ENCODE peak calls at places on chromosomes 7 and 10, in seven cellular contexts. One of them, this sample, is unnamed.
A peak's percentile ranks its signal among the peaks of the same experiment; 100 is the strongest.

GRCh38 chr7:15130666-15131541 is 228.4 kb upstream of the DGKB start:
- DNase-seq in heart left ventricle: no peak
- DNase-seq in epithelial cell of proximal tubule: no peak
- DNase-seq in choroid plexus epithelial cell: peak; percentile 75
- DNase-seq in AG09309: peak; percentile 8
- DNase-seq in AG04450: no peak
- DNase-seq in left ventricle myocardium inferior: no peak
- DNase-seq in this sample: peak; percentile 27

GRCh38 chr10:24721254-24722106 is 2.2 kb downstream of the ARHGAP21 start:
- DNase-seq in heart left ventricle: peak; percentile 17
- DNase-seq in left ventricle myocardium inferior: peak; percentile 20
- DNase-seq in epithelial cell of proximal tubule: no peak
- DNase-seq in AG04450: no peak
- DNase-seq in AG09309: no peak
- DNase-seq in choroid plexus epithelial cell: peak; percentile 20
- DNase-seq in this sample: no peak

GRCh38 chr7:28347964-28348363 is 64.4 kb upstream of the CREB5 start:
- DNase-seq in epithelial cell of proximal tubule: no peak
- DNase-seq in AG09309: peak; percentile 34
- DNase-seq in choroid plexus epithelial cell: no peak
- DNase-seq in heart left ventricle: peak; percentile 18
- DNase-seq in AG04450: peak; percentile 16
- DNase-seq in left ventricle myocardium inferior: no peak
- DNase-seq in this sample: peak; percentile 68

GRCh38 chr7:27173412-27174076 is 576 bp downstream of the HOXA10 start:
- DNase-seq in heart left ventricle: no peak
- DNase-seq in choroid plexus epithelial cell: no peak
- DNase-seq in epithelial cell of proximal tubule: no peak
- DNase-seq in left ventricle myocardium inferior: peak; percentile 20
- DNase-seq in AG09309: no peak
- DNase-seq in AG04450: no peak
- DNase-seq in this sample: no peak

GRCh38 chr7:91940572-91941341 is at the start of gene AKAP9:
- DNase-seq in choroid plexus epithelial cell: peak; percentile 71
- DNase-seq in AG09309: no peak
- DNase-seq in AG04450: no peak
- DNase-seq in heart left ventricle: peak; percentile 90
- DNase-seq in left ventricle myocardium inferior: peak; percentile 91
- DNase-seq in epithelial cell of proximal tubule: no peak
- DNase-seq in this sample: no peak

GRCh38 chr7:149355390-149356048 is 93.5 kb downstream of the ZNF783 start:
- DNase-seq in AG09309: no peak
- DNase-seq in choroid plexus epithelial cell: no peak
- DNase-seq in heart left ventricle: no peak
- DNase-seq in AG04450: no peak
- DNase-seq in left ventricle myocardium inferior: no peak
- DNase-seq in epithelial cell of proximal tubule: no peak
- DNase-seq in this sample: no peak

GRCh38 chr7:22885824-22886255 is 63.2 kb upstream of the TOMM7 start:
- DNase-seq in heart left ventricle: no peak
- DNase-seq in epithelial cell of proximal tubule: no peak
- DNase-seq in AG04450: no peak
- DNase-seq in choroid plexus epithelial cell: no peak
- DNase-seq in left ventricle myocardium inferior: no peak
- DNase-seq in AG09309: no peak
- DNase-seq in this sample: peak; percentile 31

GRCh38 chr7:158404031-158404761 is 183.4 kb downstream of the PTPRN2 start:
- DNase-seq in AG04450: no peak
- DNase-seq in choroid plexus epithelial cell: no peak
- DNase-seq in AG09309: no peak
- DNase-seq in epithelial cell of proximal tubule: no peak
- DNase-seq in heart left ventricle: no peak
- DNase-seq in left ventricle myocardium inferior: no peak
- DNase-seq in this sample: no peak

GRCh38 chr10:59177031-59177861 is 803 bp downstream of the PHYHIPL start:
- DNase-seq in AG09309: peak; percentile 13
- DNase-seq in left ventricle myocardium inferior: no peak
- DNase-seq in epithelial cell of proximal tubule: peak; percentile 68
- DNase-seq in heart left ventricle: peak; percentile 7
- DNase-seq in AG04450: peak; percentile 45
- DNase-seq in choroid plexus epithelial cell: peak; percentile 82
- DNase-seq in this sample: peak; percentile 52

GRCh38 chr7:55158541-55158940 is 139.7 kb downstream of the EGFR start:
- DNase-seq in AG09309: peak; percentile 82
- DNase-seq in heart left ventricle: no peak
- DNase-seq in AG04450: no peak
- DNase-seq in choroid plexus epithelial cell: peak; percentile 67
- DNase-seq in left ventricle myocardium inferior: no peak
- DNase-seq in epithelial cell of proximal tubule: no peak
- DNase-seq in this sample: no peak

GRCh38 chr10:122033224-122033926 is 44.4 kb downstream of the TACC2 start:
- DNase-seq in choroid plexus epithelial cell: no peak
- DNase-seq in AG04450: no peak
- DNase-seq in heart left ventricle: peak; percentile 52
- DNase-seq in epithelial cell of proximal tubule: no peak
- DNase-seq in AG09309: no peak
- DNase-seq in left ventricle myocardium inferior: no peak
- DNase-seq in this sample: no peak

DNA sequence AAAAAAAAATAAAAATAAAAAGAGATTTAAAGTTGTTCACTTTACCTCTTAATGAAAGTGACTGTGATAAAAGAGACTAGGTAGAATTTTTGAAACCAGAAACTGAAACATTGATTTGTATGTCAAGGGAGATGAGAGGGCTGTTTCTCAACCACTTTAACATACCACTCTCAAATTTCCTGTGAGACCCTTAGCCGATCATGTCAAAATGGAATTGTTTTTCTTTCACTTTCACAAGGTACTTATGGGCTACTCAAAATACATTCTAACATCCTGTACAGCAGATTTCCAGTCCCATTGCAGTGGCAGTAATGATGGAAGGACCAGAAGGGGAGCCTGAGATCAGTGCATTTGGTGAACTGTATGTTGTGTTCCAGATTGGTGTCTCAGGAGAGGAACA is 261.2 kb downstream of the PPP1R3A start:
- DNase-seq in choroid plexus epithelial cell: no peak
- DNase-seq in AG04450: no peak
- DNase-seq in AG09309: no peak
- DNase-seq in heart left ventricle: no peak
- DNase-seq in epithelial cell of proximal tubule: no peak
- DNase-seq in left ventricle myocardium inferior: no peak
- DNase-seq in this sample: no peak
- H3K4me3 ChIP-seq in choroid plexus epithelial cell: no peak overlapping the region
- H3K4me3 ChIP-seq in AG04450: no peak overlapping the region
- H3K4me3 ChIP-seq in AG09309: no peak overlapping the region
- H3K4me3 ChIP-seq in heart left ventricle: no peak overlapping the region
- H3K4me3 ChIP-seq in epithelial cell of proximal tubule: no peak overlapping the region
- H3K4me3 ChIP-seq in left ventricle myocardium inferior: no peak overlapping the region
- H3K4me3 ChIP-seq in this sample: no peak overlapping the region

GRCh38 chr10:60237977-60238376 is 151.7 kb downstream of the ANK3 start:
- DNase-seq in AG04450: no peak
- DNase-seq in left ventricle myocardium inferior: no peak
- DNase-seq in heart left ventricle: no peak
- DNase-seq in choroid plexus epithelial cell: no peak
- DNase-seq in AG09309: peak; percentile 13
- DNase-seq in epithelial cell of proximal tubule: no peak
- DNase-seq in this sample: no peak
- H3K4me3 ChIP-seq in AG04450: peak overlapping the region; percentile 21
- H3K4me3 ChIP-seq in left ventricle myocardium inferior: peak overlapping the region; percentile 16
- H3K4me3 ChIP-seq in heart left ventricle: peak overlapping the region; percentile 17
- H3K4me3 ChIP-seq in choroid plexus epithelial cell: no peak overlapping the region
- H3K4me3 ChIP-seq in AG09309: no peak overlapping the region
- H3K4me3 ChIP-seq in epithelial cell of proximal tubule: no peak overlapping the region
- H3K4me3 ChIP-seq in this sample: no peak overlapping the region

GRCh38 chr10:5292196-5292735 is 72.5 kb upstream of the UCN3 start:
- DNase-seq in choroid plexus epithelial cell: no peak
- DNase-seq in AG04450: no peak
- DNase-seq in epithelial cell of proximal tubule: no peak
- DNase-seq in heart left ventricle: peak; percentile 30
- DNase-seq in AG09309: no peak
- DNase-seq in left ventricle myocardium inferior: no peak
- DNase-seq in this sample: no peak

GRCh38 chr10:5293691-5294550 is 70.8 kb upstream of the UCN3 start:
- DNase-seq in left ventricle myocardium inferior: peak; percentile 47
- DNase-seq in AG09309: no peak
- DNase-seq in heart left ventricle: peak; percentile 42
- DNase-seq in AG04450: no peak
- DNase-seq in choroid plexus epithelial cell: peak; percentile 77
- DNase-seq in epithelial cell of proximal tubule: no peak
- DNase-seq in this sample: no peak

GRCh38 chr10:5288359-5288758 is 76.4 kb upstream of the UCN3 start:
- DNase-seq in AG09309: no peak
- DNase-seq in epithelial cell of proximal tubule: no peak
- DNase-seq in choroid plexus epithelial cell: no peak
- DNase-seq in left ventricle myocardium inferior: no peak
- DNase-seq in heart left ventricle: no peak
- DNase-seq in AG04450: no peak
- DNase-seq in this sample: no peak

GRCh38 chr10:5297466-5297865 is 67.3 kb upstream of the UCN3 start:
- DNase-seq in AG04450: no peak
- DNase-seq in epithelial cell of proximal tubule: no peak
- DNase-seq in AG09309: no peak
- DNase-seq in choroid plexus epithelial cell: peak; percentile 40
- DNase-seq in heart left ventricle: peak; percentile 31
- DNase-seq in left ventricle myocardium inferior: peak; percentile 30
- DNase-seq in this sample: peak; percentile 48

DNA sequence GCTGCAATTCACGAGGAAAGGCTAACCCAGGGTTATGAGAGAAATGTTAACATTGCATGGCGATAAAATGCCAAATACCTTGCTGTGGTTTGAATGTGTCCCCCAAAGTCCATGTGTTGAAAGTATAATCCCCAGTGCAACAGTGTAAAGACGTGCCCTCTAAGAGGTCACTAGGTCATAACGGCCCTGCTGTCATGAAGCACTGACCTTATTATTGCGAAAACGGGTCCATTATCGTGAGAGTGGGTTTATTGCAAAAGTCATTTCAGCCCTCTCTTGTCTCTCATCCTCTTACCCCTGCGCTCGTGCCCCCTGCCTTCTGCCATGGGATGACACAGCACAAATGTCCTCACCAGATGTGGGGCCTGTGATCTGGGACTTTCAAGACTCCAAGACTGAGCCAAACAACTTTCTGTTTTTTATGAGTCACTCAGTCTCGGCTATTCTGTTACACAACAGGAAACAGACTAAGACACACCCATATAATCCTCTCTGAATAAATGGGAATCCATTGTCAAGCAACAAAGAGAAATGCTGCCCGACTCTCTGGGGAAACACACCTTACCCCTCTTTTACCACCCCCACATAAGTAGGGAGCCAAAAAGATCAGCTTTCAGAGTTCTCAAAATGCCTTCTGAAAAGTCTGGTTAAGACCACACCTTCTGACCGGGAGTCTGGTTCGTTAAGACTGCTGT is 73.1 kb upstream of the UCN3 start:
- DNase-seq in choroid plexus epithelial cell: peak; percentile 94
- DNase-seq in heart left ventricle: peak; percentile 50
- DNase-seq in AG04450: peak; percentile 8
- DNase-seq in AG09309: peak; percentile 76
- DNase-seq in left ventricle myocardium inferior: peak; percentile 52
- DNase-seq in epithelial cell of proximal tubule: peak; percentile 42
- DNase-seq in this sample: peak; percentile 83
- H3K4me3 ChIP-seq in choroid plexus epithelial cell: no peak overlapping the region
- H3K4me3 ChIP-seq in heart left ventricle: no peak overlapping the region
- H3K4me3 ChIP-seq in AG04450: no peak overlapping the region
- H3K4me3 ChIP-seq in AG09309: no peak overlapping the region
- H3K4me3 ChIP-seq in left ventricle myocardium inferior: no peak overlapping the region
- H3K4me3 ChIP-seq in epithelial cell of proximal tubule: no peak overlapping the region
- H3K4me3 ChIP-seq in this sample: no peak overlapping the region

GRCh38 chr10:114681542-114681941 is 23.5 kb upstream of the ABLIM1 start:
- DNase-seq in AG04450: no peak
- DNase-seq in AG09309: no peak
- DNase-seq in epithelial cell of proximal tubule: no peak
- DNase-seq in left ventricle myocardium inferior: peak; percentile 39
- DNase-seq in choroid plexus epithelial cell: peak; percentile 24
- DNase-seq in heart left ventricle: no peak
- DNase-seq in this sample: no peak

GRCh38 chr10:114683162-114683561 is 25.1 kb upstream of the ABLIM1 start:
- DNase-seq in epithelial cell of proximal tubule: peak; percentile 76
- DNase-seq in left ventricle myocardium inferior: no peak
- DNase-seq in AG09309: no peak
- DNase-seq in choroid plexus epithelial cell: no peak
- DNase-seq in heart left ventricle: no peak
- DNase-seq in AG04450: no peak
- DNase-seq in this sample: no peak

GRCh38 chr10:114683593-114683992 is 25.5 kb upstream of the ABLIM1 start:
- DNase-seq in AG09309: no peak
- DNase-seq in left ventricle myocardium inferior: peak; percentile 40
- DNase-seq in epithelial cell of proximal tubule: no peak
- DNase-seq in AG04450: no peak
- DNase-seq in heart left ventricle: peak; percentile 46
- DNase-seq in choroid plexus epithelial cell: no peak
- DNase-seq in this sample: no peak

GRCh38 chr10:114682121-114682520 is 24.0 kb upstream of the ABLIM1 start:
- DNase-seq in choroid plexus epithelial cell: no peak
- DNase-seq in heart left ventricle: no peak
- DNase-seq in AG04450: no peak
- DNase-seq in AG09309: no peak
- DNase-seq in left ventricle myocardium inferior: no peak
- DNase-seq in epithelial cell of proximal tubule: no peak
- DNase-seq in this sample: no peak

GRCh38 chr10:114682532-114682931 is 24.5 kb upstream of the ABLIM1 start:
- DNase-seq in heart left ventricle: no peak
- DNase-seq in epithelial cell of proximal tubule: no peak
- DNase-seq in left ventricle myocardium inferior: no peak
- DNase-seq in AG09309: no peak
- DNase-seq in AG04450: no peak
- DNase-seq in choroid plexus epithelial cell: peak; percentile 22
- DNase-seq in this sample: no peak
- H3K4me3 ChIP-seq in heart left ventricle: peak overlapping the region; percentile 56
- H3K4me3 ChIP-seq in epithelial cell of proximal tubule: no peak overlapping the region
- H3K4me3 ChIP-seq in left ventricle myocardium inferior: peak overlapping the region; percentile 70
- H3K4me3 ChIP-seq in AG09309: no peak overlapping the region
- H3K4me3 ChIP-seq in AG04450: no peak overlapping the region
- H3K4me3 ChIP-seq in choroid plexus epithelial cell: no peak overlapping the region
- H3K4me3 ChIP-seq in this sample: no peak overlapping the region

GRCh38 chr10:62000037-62000603 is 98.6 kb downstream of the ARID5B start:
- DNase-seq in heart left ventricle: no peak
- DNase-seq in choroid plexus epithelial cell: no peak
- DNase-seq in epithelial cell of proximal tubule: no peak
- DNase-seq in AG09309: no peak
- DNase-seq in AG04450: no peak
- DNase-seq in left ventricle myocardium inferior: no peak
- DNase-seq in this sample: no peak
- H3K4me3 ChIP-seq in heart left ventricle: no peak overlapping the region
- H3K4me3 ChIP-seq in choroid plexus epithelial cell: no peak overlapping the region
- H3K4me3 ChIP-seq in epithelial cell of proximal tubule: no peak overlapping the region
- H3K4me3 ChIP-seq in AG09309: no peak overlapping the region
- H3K4me3 ChIP-seq in AG04450: no peak overlapping the region
- H3K4me3 ChIP-seq in left ventricle myocardium inferior: no peak overlapping the region
- H3K4me3 ChIP-seq in this sample: no peak overlapping the region

GRCh38 chr7:24283900-24284698 is at the start of gene NPY:
- DNase-seq in AG04450: no peak
- DNase-seq in left ventricle myocardium inferior: no peak
- DNase-seq in heart left ventricle: no peak
- DNase-seq in choroid plexus epithelial cell: no peak
- DNase-seq in epithelial cell of proximal tubule: no peak
- DNase-seq in AG09309: no peak
- DNase-seq in this sample: no peak
- H3K4me3 ChIP-seq in AG04450: no peak within 1 kb of the TSS
- H3K4me3 ChIP-seq in left ventricle myocardium inferior: peak within 1 kb of the TSS; percentile 33
- H3K4me3 ChIP-seq in heart left ventricle: no peak within 1 kb of the TSS
- H3K4me3 ChIP-seq in choroid plexus epithelial cell: no peak within 1 kb of the TSS
- H3K4me3 ChIP-seq in epithelial cell of proximal tubule: no peak within 1 kb of the TSS
- H3K4me3 ChIP-seq in AG09309: no peak within 1 kb of the TSS
- H3K4me3 ChIP-seq in this sample: peak within 1 kb of the TSS; percentile 3

GRCh38 chr10:93758510-93758885 is 762 bp downstream of the LGI1 start:
- DNase-seq in choroid plexus epithelial cell: no peak
- DNase-seq in AG09309: no peak
- DNase-seq in AG04450: no peak
- DNase-seq in epithelial cell of proximal tubule: no peak
- DNase-seq in left ventricle myocardium inferior: no peak
- DNase-seq in heart left ventricle: no peak
- DNase-seq in this sample: no peak
- H3K4me3 ChIP-seq in choroid plexus epithelial cell: no peak overlapping the region
- H3K4me3 ChIP-seq in AG09309: no peak overlapping the region
- H3K4me3 ChIP-seq in AG04450: no peak overlapping the region
- H3K4me3 ChIP-seq in epithelial cell of proximal tubule: no peak overlapping the region
- H3K4me3 ChIP-seq in left ventricle myocardium inferior: no peak overlapping the region
- H3K4me3 ChIP-seq in heart left ventricle: peak overlapping the region; percentile 34
- H3K4me3 ChIP-seq in this sample: no peak overlapping the region

This sample was measured in skeletal muscle cell.